ENCODE peak calls at places on chromosomes 13 and 19, in ten cellular contexts. D is fibroblast of mammary gland, Q is lower leg skin, C is endodermal cell, A is uterus, Y is heart left ventricle, H is psoas muscle, U is PC-3, G is SJSA1, R is fibroblast of pulmonary artery. S is an unnamed sample.

GRCh38 chr13:34512811-34513210 is 429.3 kb upstream of the NBEA start:
- DNase-seq in D (no peak), Q (no peak), C (no peak), A (no peak), Y (no peak), H (no peak), U (no peak), G (no peak), R (no peak), S (no peak)

GRCh38 chr13:114143806-114144605 is 11.6 kb upstream of the RASA3 start:
- DNase-seq in D (no peak), Q (no peak), C (peak), A (no peak), Y (no peak), H (peak), U (no peak), G (no peak), R (no peak), S (no peak)

GRCh38 chr19:13959962-13960862 is 7.9 kb downstream of the DCAF15 start:
- DNase-seq in D (no peak), Q (no peak), C (peak), A (no peak), Y (no peak), H (peak), U (no peak), G (no peak), R (no peak), S (no peak)

GRCh38 chr13:36298535-36299068 is 988 bp upstream of the CCDC169 start:
- DNase-seq in D (no peak), Q (no peak), C (peak), A (no peak), Y (no peak), H (no peak), U (no peak), G (peak), R (no peak), S (no peak)

GRCh38 chr13:19075418-19075817 is 106.2 kb downstream of the TUBA3C start:
- DNase-seq in D (no peak), Q (no peak), C (no peak), A (no peak), Y (no peak), H (no peak), U (no peak), G (no peak), R (no peak), S (no peak)

GRCh38 chr13:26953273-26953672 is 192.7 kb upstream of the GPR12 start:
- DNase-seq in D (no peak), Q (no peak), C (no peak), A (no peak), Y (no peak), H (no peak), U (no peak), G (no peak), R (no peak), S (no peak)

GRCh38 chr19:36246006-36246391 is 31.1 kb downstream of the ZNF146 start:
- DNase-seq in D (peak), Q (no peak), C (no peak), A (no peak), Y (no peak), H (no peak), U (no peak), G (no peak), R (peak), S (no peak)

GRCh38 chr19:23565256-23565655 is 121.8 kb downstream of the ZNF675 start:
- DNase-seq in D (no peak), Q (no peak), C (no peak), A (no peak), Y (no peak), H (no peak), U (no peak), G (no peak), R (no peak), S (no peak)

GRCh38 chr19:13208131-13208963 is 58.1 kb downstream of the IER2 start:
- DNase-seq in D (peak), Q (no peak), C (peak), A (peak), Y (no peak), H (no peak), U (no peak), G (no peak), R (peak), S (no peak)

GRCh38 chr13:27619711-27620376 is 485 bp downstream of the LNX2 start:
- DNase-seq in D (peak), Q (peak), C (no peak), A (no peak), Y (peak), H (peak), U (peak), G (no peak), R (peak), S (no peak)

GRCh38 chr13:31090921-31091624 is 70.6 kb downstream of the HSPH1 start:
- DNase-seq in D (no peak), Q (peak), C (peak), A (no peak), Y (no peak), H (no peak), U (no peak), G (no peak), R (peak), S (no peak)

GRCh38 chr19:46766569-46767317 is 20.5 kb upstream of the STRN4 start:
- DNase-seq in D (no peak), Q (no peak), C (peak), A (no peak), Y (peak), H (no peak), U (peak), G (peak), R (no peak), S (no peak)

DNA sequence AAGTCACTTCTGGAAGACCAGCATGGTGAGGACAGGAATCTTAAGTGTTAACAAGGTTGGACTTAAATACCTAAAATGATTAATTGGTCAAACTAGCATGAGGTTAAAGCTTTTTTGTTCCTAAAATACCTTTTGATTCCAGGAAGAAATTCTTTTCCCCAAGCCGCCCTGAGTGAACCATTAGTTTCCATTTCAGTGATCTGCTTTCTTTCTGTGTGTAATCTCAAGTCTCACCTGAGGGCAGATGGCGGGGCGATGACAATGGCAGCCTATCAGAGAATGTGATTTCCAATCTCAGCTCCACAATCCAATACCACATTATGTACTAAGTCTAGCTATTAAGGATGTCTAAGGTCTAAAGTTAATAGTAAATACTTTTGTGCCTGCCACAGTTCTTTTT is 390.9 kb upstream of the SGCG start:
- DNase-seq in D (no peak), Q (no peak), C (no peak), A (no peak), Y (no peak), H (no peak), U (no peak), G (no peak), R (no peak), S (no peak)
- H3K4me3 ChIP-seq in D (no peak), Q (no peak), C (no peak), A (no peak), Y (no peak), H (no peak), U (no peak), G (no peak), R (no peak), S (no peak)

DNA sequence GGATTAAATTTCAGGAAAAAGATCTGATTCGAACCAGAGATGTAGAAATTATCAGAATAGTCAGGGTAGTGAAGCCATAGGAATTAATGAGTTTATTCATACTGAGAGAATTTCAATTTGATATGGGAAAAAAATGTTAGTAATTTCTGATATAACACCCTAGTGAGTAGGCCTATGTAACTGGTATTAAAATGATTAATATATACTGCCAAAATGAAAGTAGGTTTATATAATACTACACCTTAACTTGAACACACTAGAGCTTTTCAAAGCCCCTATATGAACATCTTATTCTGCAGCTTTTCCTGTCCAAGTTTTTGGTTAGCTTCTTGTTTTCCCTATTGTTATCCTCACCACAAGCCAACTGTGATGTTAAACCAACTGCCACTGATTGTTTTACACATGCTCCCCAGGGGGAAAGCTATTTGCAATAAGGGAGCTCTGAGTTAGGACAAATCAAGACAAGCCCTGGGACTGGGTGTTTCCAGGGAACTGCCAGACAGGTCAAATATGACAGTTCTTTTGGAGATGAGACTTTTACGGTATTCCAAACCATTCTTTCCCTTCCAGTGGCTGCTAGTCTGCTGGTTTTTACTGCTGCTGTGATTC is 45.3 kb downstream of the FNDC3A start:
- DNase-seq in D (peak), Q (no peak), C (peak), A (no peak), Y (no peak), H (no peak), U (no peak), G (no peak), R (peak), S (no peak)
- H3K4me3 ChIP-seq in D (no peak), Q (no peak), C (peak), A (no peak), Y (no peak), H (no peak), U (no peak), G (no peak), R (no peak), S (no peak)

GRCh38 chr13:102392810-102393209 is 9.0 kb downstream of the FGF14 start:
- DNase-seq in D (peak), Q (no peak), C (no peak), A (no peak), Y (no peak), H (no peak), U (no peak), G (no peak), R (no peak), S (no peak)

GRCh38 chr13:102395939-102396338 is 5.9 kb downstream of the FGF14 start:
- DNase-seq in D (no peak), Q (no peak), C (no peak), A (no peak), Y (no peak), H (no peak), U (no peak), G (no peak), R (no peak), S (no peak)

GRCh38 chr13:102394158-102395053 is 7.4 kb downstream of the FGF14 start:
- DNase-seq in D (peak), Q (peak), C (peak), A (peak), Y (peak), H (peak), U (no peak), G (peak), R (peak), S (peak)

GRCh38 chr13:102399791-102400618 is 1.8 kb downstream of the FGF14 start:
- DNase-seq in D (peak), Q (peak), C (peak), A (peak), Y (peak), H (peak), U (no peak), G (no peak), R (no peak), S (no peak)

GRCh38 chr13:102395174-102395573 is 6.7 kb downstream of the FGF14 start:
- DNase-seq in D (no peak), Q (no peak), C (no peak), A (no peak), Y (no peak), H (no peak), U (no peak), G (no peak), R (no peak), S (no peak)
- H3K4me3 ChIP-seq in D (peak), Q (no peak), C (peak), A (peak), Y (peak), H (peak), U (no peak), G (no peak), R (peak), S (peak)

GRCh38 chr19:15640294-15640903 is at the start of gene CYP4F3:
- DNase-seq in D (no peak), Q (peak), C (no peak), A (peak), Y (peak), H (no peak), U (peak), G (no peak), R (no peak), S (no peak)

GRCh38 chr19:15643387-15643786 is 2.7 kb downstream of the CYP4F3 start:
- DNase-seq in D (no peak), Q (no peak), C (no peak), A (no peak), Y (no peak), H (no peak), U (no peak), G (no peak), R (no peak), S (peak)

GRCh38 chr19:15642807-15643206 is 2.1 kb downstream of the CYP4F3 start:
- DNase-seq in D (no peak), Q (no peak), C (no peak), A (no peak), Y (no peak), H (no peak), U (no peak), G (no peak), R (no peak), S (no peak)

GRCh38 chr19:15640904-15641597 is 354 bp downstream of the CYP4F3 start:
- DNase-seq in D (no peak), Q (no peak), C (no peak), A (no peak), Y (no peak), H (no peak), U (no peak), G (no peak), R (no peak), S (no peak)

DNA sequence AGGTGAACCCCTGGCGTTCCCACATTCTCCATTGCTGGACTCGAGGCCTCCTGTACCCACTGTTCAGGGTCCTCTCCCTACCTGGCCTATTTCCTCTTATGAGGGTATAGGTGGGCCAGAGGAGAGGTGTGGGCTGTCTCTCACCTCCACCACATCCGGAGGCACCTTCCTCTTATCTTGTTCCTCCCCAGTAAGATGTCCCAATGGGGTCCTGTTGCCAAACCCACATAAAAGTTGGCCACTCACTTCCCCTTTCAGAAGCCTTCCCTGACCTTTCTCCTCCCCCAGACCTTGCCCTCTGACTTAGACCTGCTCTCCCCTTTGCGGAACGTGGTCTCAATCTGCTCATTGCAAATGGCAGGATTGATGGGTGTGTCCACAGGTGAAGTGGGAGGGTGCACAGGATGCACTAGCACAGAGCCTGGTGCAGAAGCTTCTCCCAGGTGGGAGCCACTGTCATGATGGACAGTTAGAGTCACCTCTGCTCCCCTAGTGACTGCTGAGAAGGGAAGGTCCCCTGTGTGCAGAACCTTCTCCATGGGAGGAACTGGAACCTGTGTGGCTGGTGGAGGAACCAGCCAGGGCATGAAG is 1.3 kb downstream of the CYP4F3 start:
- DNase-seq in D (no peak), Q (no peak), C (no peak), A (no peak), Y (no peak), H (no peak), U (no peak), G (no peak), R (no peak), S (no peak)
- H3K4me3 ChIP-seq in D (no peak), Q (no peak), C (no peak), A (no peak), Y (no peak), H (no peak), U (no peak), G (no peak), R (no peak), S (no peak)